ENCODE peak calls at places on chromosomes 1 and 21, in six cellular contexts. One of them, this sample, is unnamed.

GRCh38 chr1:98385691-98386090 is 275.8 kb upstream of the SNX7 start:
- DNase-seq in ascending aorta: no peak
- DNase-seq in GM19239: no peak
- DNase-seq in amniotic stem cell: no peak
- DNase-seq in substantia nigra: no peak
- DNase-seq in activated CD4-positive, alpha-beta T cell treated with anti-CD3 and anti-CD28 coated beads for 4 hours: no peak
- DNase-seq in this sample: no peak

GRCh38 chr1:226778657-226779058 is 39.6 kb upstream of the ITPKB start:
- DNase-seq in ascending aorta: no peak
- DNase-seq in GM19239: no peak
- DNase-seq in amniotic stem cell: peak; percentile 39
- DNase-seq in substantia nigra: no peak
- DNase-seq in activated CD4-positive, alpha-beta T cell treated with anti-CD3 and anti-CD28 coated beads for 4 hours: no peak
- DNase-seq in this sample: peak; percentile 49

GRCh38 chr1:209104646-209105045 is 478.9 kb upstream of the CAMK1G start:
- DNase-seq in ascending aorta: no peak
- DNase-seq in GM19239: no peak
- DNase-seq in amniotic stem cell: no peak
- DNase-seq in substantia nigra: no peak
- DNase-seq in activated CD4-positive, alpha-beta T cell treated with anti-CD3 and anti-CD28 coated beads for 4 hours: no peak
- DNase-seq in this sample: no peak

GRCh38 chr1:160115545-160116276 is at the start of gene ATP1A2:
- DNase-seq in ascending aorta: no peak
- DNase-seq in GM19239: no peak
- DNase-seq in amniotic stem cell: no peak
- DNase-seq in substantia nigra: peak; percentile 45
- DNase-seq in activated CD4-positive, alpha-beta T cell treated with anti-CD3 and anti-CD28 coated beads for 4 hours: no peak
- DNase-seq in this sample: no peak

GRCh38 chr1:218942421-218942820 is 231.3 kb upstream of the LYPLAL1 start:
- DNase-seq in ascending aorta: no peak
- DNase-seq in GM19239: no peak
- DNase-seq in amniotic stem cell: no peak
- DNase-seq in substantia nigra: no peak
- DNase-seq in activated CD4-positive, alpha-beta T cell treated with anti-CD3 and anti-CD28 coated beads for 4 hours: no peak
- DNase-seq in this sample: no peak

GRCh38 chr1:15584489-15585363 is at the start of gene AGMAT:
- DNase-seq in ascending aorta: no peak
- DNase-seq in GM19239: peak; percentile 65
- DNase-seq in amniotic stem cell: no peak
- DNase-seq in substantia nigra: no peak
- DNase-seq in activated CD4-positive, alpha-beta T cell treated with anti-CD3 and anti-CD28 coated beads for 4 hours: peak; percentile 68
- DNase-seq in this sample: no peak

GRCh38 chr1:207818971-207819451 is 67.2 kb downstream of the CD46 start:
- DNase-seq in ascending aorta: no peak
- DNase-seq in GM19239: no peak
- DNase-seq in amniotic stem cell: peak; percentile 33
- DNase-seq in substantia nigra: peak; percentile 51
- DNase-seq in activated CD4-positive, alpha-beta T cell treated with anti-CD3 and anti-CD28 coated beads for 4 hours: no peak
- DNase-seq in this sample: no peak

GRCh38 chr1:22646359-22646758 is 2.9 kb downstream of the C1QC start:
- DNase-seq in ascending aorta: no peak
- DNase-seq in GM19239: no peak
- DNase-seq in amniotic stem cell: no peak
- DNase-seq in substantia nigra: no peak
- DNase-seq in activated CD4-positive, alpha-beta T cell treated with anti-CD3 and anti-CD28 coated beads for 4 hours: no peak
- DNase-seq in this sample: no peak

GRCh38 chr1:94382163-94382562 is 36.0 kb upstream of the ABCD3 start:
- DNase-seq in ascending aorta: no peak
- DNase-seq in GM19239: no peak
- DNase-seq in amniotic stem cell: no peak
- DNase-seq in substantia nigra: no peak
- DNase-seq in activated CD4-positive, alpha-beta T cell treated with anti-CD3 and anti-CD28 coated beads for 4 hours: no peak
- DNase-seq in this sample: no peak

GRCh38 chr1:39116868-39117728 is 87.4 kb upstream of the MACF1 start:
- DNase-seq in ascending aorta: no peak
- DNase-seq in GM19239: no peak
- DNase-seq in amniotic stem cell: no peak
- DNase-seq in substantia nigra: no peak
- DNase-seq in activated CD4-positive, alpha-beta T cell treated with anti-CD3 and anti-CD28 coated beads for 4 hours: no peak
- DNase-seq in this sample: no peak

GRCh38 chr1:31244326-31244725 is 4.6 kb upstream of the NKAIN1 start:
- DNase-seq in ascending aorta: no peak
- DNase-seq in GM19239: no peak
- DNase-seq in amniotic stem cell: no peak
- DNase-seq in substantia nigra: no peak
- DNase-seq in activated CD4-positive, alpha-beta T cell treated with anti-CD3 and anti-CD28 coated beads for 4 hours: no peak
- DNase-seq in this sample: no peak

GRCh38 chr1:212507361-212507760 is 74.6 kb downstream of the NENF start:
- DNase-seq in ascending aorta: no peak
- DNase-seq in GM19239: no peak
- DNase-seq in amniotic stem cell: no peak
- DNase-seq in substantia nigra: no peak
- DNase-seq in activated CD4-positive, alpha-beta T cell treated with anti-CD3 and anti-CD28 coated beads for 4 hours: no peak
- DNase-seq in this sample: no peak

GRCh38 chr1:214414691-214415090 is 133.7 kb downstream of the SMYD2 start:
- DNase-seq in ascending aorta: no peak
- DNase-seq in GM19239: no peak
- DNase-seq in amniotic stem cell: no peak
- DNase-seq in substantia nigra: no peak
- DNase-seq in activated CD4-positive, alpha-beta T cell treated with anti-CD3 and anti-CD28 coated beads for 4 hours: no peak
- DNase-seq in this sample: no peak

GRCh38 chr1:199084293-199084692 is 445.5 kb downstream of the PTPRC start:
- DNase-seq in ascending aorta: no peak
- DNase-seq in GM19239: no peak
- DNase-seq in amniotic stem cell: no peak
- DNase-seq in substantia nigra: no peak
- DNase-seq in activated CD4-positive, alpha-beta T cell treated with anti-CD3 and anti-CD28 coated beads for 4 hours: no peak
- DNase-seq in this sample: no peak

GRCh38 chr1:151815716-151816327 is 10.6 kb upstream of the LINGO4 start:
- DNase-seq in ascending aorta: no peak
- DNase-seq in GM19239: no peak
- DNase-seq in amniotic stem cell: no peak
- DNase-seq in substantia nigra: no peak
- DNase-seq in activated CD4-positive, alpha-beta T cell treated with anti-CD3 and anti-CD28 coated beads for 4 hours: no peak
- DNase-seq in this sample: no peak

GRCh38 chr1:19257178-19257914 is 5.7 kb downstream of the MRTO4 start:
- DNase-seq in ascending aorta: no peak
- DNase-seq in GM19239: no peak
- DNase-seq in amniotic stem cell: no peak
- DNase-seq in substantia nigra: no peak
- DNase-seq in activated CD4-positive, alpha-beta T cell treated with anti-CD3 and anti-CD28 coated beads for 4 hours: no peak
- DNase-seq in this sample: no peak

GRCh38 chr1:193408782-193409293 is 222.4 kb upstream of the B3GALT2 start:
- DNase-seq in ascending aorta: no peak
- DNase-seq in GM19239: no peak
- DNase-seq in amniotic stem cell: peak; percentile 63
- DNase-seq in substantia nigra: no peak
- DNase-seq in activated CD4-positive, alpha-beta T cell treated with anti-CD3 and anti-CD28 coated beads for 4 hours: peak; percentile 15
- DNase-seq in this sample: no peak

GRCh38 chr1:77900687-77901293 is 12.4 kb downstream of the NEXN start:
- DNase-seq in ascending aorta: no peak
- DNase-seq in GM19239: no peak
- DNase-seq in amniotic stem cell: no peak
- DNase-seq in substantia nigra: no peak
- DNase-seq in activated CD4-positive, alpha-beta T cell treated with anti-CD3 and anti-CD28 coated beads for 4 hours: no peak
- DNase-seq in this sample: peak; percentile 70

GRCh38 chr1:92934395-92935378 is 26.6 kb downstream of the DIPK1A start:
- DNase-seq in ascending aorta: no peak
- DNase-seq in GM19239: no peak
- DNase-seq in amniotic stem cell: no peak
- DNase-seq in substantia nigra: peak; percentile 34
- DNase-seq in activated CD4-positive, alpha-beta T cell treated with anti-CD3 and anti-CD28 coated beads for 4 hours: no peak
- DNase-seq in this sample: peak; percentile 91

GRCh38 chr1:229363723-229364122 is 20.9 kb upstream of the CCSAP start:
- DNase-seq in ascending aorta: no peak
- DNase-seq in GM19239: no peak
- DNase-seq in amniotic stem cell: no peak
- DNase-seq in substantia nigra: no peak
- DNase-seq in activated CD4-positive, alpha-beta T cell treated with anti-CD3 and anti-CD28 coated beads for 4 hours: no peak
- DNase-seq in this sample: no peak

GRCh38 chr1:174367892-174368291 is 79.9 kb upstream of the GPR52 start:
- DNase-seq in ascending aorta: no peak
- DNase-seq in GM19239: no peak
- DNase-seq in amniotic stem cell: no peak
- DNase-seq in substantia nigra: no peak
- DNase-seq in activated CD4-positive, alpha-beta T cell treated with anti-CD3 and anti-CD28 coated beads for 4 hours: no peak
- DNase-seq in this sample: no peak

GRCh38 chr1:50929376-50929958 is 30.6 kb downstream of the FAF1 start:
- DNase-seq in ascending aorta: no peak
- DNase-seq in GM19239: no peak
- DNase-seq in amniotic stem cell: no peak
- DNase-seq in substantia nigra: no peak
- DNase-seq in activated CD4-positive, alpha-beta T cell treated with anti-CD3 and anti-CD28 coated beads for 4 hours: no peak
- DNase-seq in this sample: peak; percentile 34

GRCh38 chr1:36776949-36777348 is 257.4 kb downstream of the GRIK3 start:
- DNase-seq in ascending aorta: no peak
- DNase-seq in GM19239: no peak
- DNase-seq in amniotic stem cell: no peak
- DNase-seq in substantia nigra: no peak
- DNase-seq in activated CD4-positive, alpha-beta T cell treated with anti-CD3 and anti-CD28 coated beads for 4 hours: no peak
- DNase-seq in this sample: no peak

GRCh38 chr1:97247196-97247595 is 525.6 kb downstream of the PTBP2 start:
- DNase-seq in ascending aorta: no peak
- DNase-seq in GM19239: no peak
- DNase-seq in amniotic stem cell: no peak
- DNase-seq in substantia nigra: no peak
- DNase-seq in activated CD4-positive, alpha-beta T cell treated with anti-CD3 and anti-CD28 coated beads for 4 hours: no peak
- DNase-seq in this sample: peak; percentile 51

GRCh38 chr1:220149742-220150141 is 55.8 kb downstream of the IARS2 start:
- DNase-seq in ascending aorta: no peak
- DNase-seq in GM19239: no peak
- DNase-seq in amniotic stem cell: no peak
- DNase-seq in substantia nigra: no peak
- DNase-seq in activated CD4-positive, alpha-beta T cell treated with anti-CD3 and anti-CD28 coated beads for 4 hours: no peak
- DNase-seq in this sample: no peak

GRCh38 chr1:236507022-236507700 is 16.6 kb upstream of the LGALS8 start:
- DNase-seq in ascending aorta: no peak
- DNase-seq in GM19239: no peak
- DNase-seq in amniotic stem cell: peak; percentile 26
- DNase-seq in substantia nigra: no peak
- DNase-seq in activated CD4-positive, alpha-beta T cell treated with anti-CD3 and anti-CD28 coated beads for 4 hours: no peak
- DNase-seq in this sample: no peak

GRCh38 chr1:77831976-77832695 is 52.7 kb downstream of the MIGA1 start:
- DNase-seq in ascending aorta: no peak
- DNase-seq in GM19239: no peak
- DNase-seq in amniotic stem cell: peak; percentile 87
- DNase-seq in substantia nigra: no peak
- DNase-seq in activated CD4-positive, alpha-beta T cell treated with anti-CD3 and anti-CD28 coated beads for 4 hours: no peak
- DNase-seq in this sample: peak; percentile 50

GRCh38 chr21:32370971-32371766 is 21.6 kb downstream of the URB1 start:
- DNase-seq in ascending aorta: no peak
- DNase-seq in GM19239: no peak
- DNase-seq in amniotic stem cell: no peak
- DNase-seq in substantia nigra: no peak
- DNase-seq in activated CD4-positive, alpha-beta T cell treated with anti-CD3 and anti-CD28 coated beads for 4 hours: no peak
- DNase-seq in this sample: no peak

GRCh38 chr1:36482724-36483388 is at the start of gene CSF3R:
- DNase-seq in ascending aorta: no peak
- DNase-seq in GM19239: no peak
- DNase-seq in amniotic stem cell: no peak
- DNase-seq in substantia nigra: no peak
- DNase-seq in activated CD4-positive, alpha-beta T cell treated with anti-CD3 and anti-CD28 coated beads for 4 hours: no peak
- DNase-seq in this sample: no peak

GRCh38 chr1:42700006-42700405 is 17.8 kb downstream of the YBX1 start:
- DNase-seq in ascending aorta: no peak
- DNase-seq in GM19239: no peak
- DNase-seq in amniotic stem cell: no peak
- DNase-seq in substantia nigra: no peak
- DNase-seq in activated CD4-positive, alpha-beta T cell treated with anti-CD3 and anti-CD28 coated beads for 4 hours: no peak
- DNase-seq in this sample: no peak

GRCh38 chr1:222071313-222071886 is 329.5 kb upstream of the DUSP10 start:
- DNase-seq in ascending aorta: no peak
- DNase-seq in GM19239: no peak
- DNase-seq in amniotic stem cell: no peak
- DNase-seq in substantia nigra: no peak
- DNase-seq in activated CD4-positive, alpha-beta T cell treated with anti-CD3 and anti-CD28 coated beads for 4 hours: no peak
- DNase-seq in this sample: no peak

GRCh38 chr1:201310986-201311355 is 27.7 kb downstream of the PKP1 start:
- DNase-seq in ascending aorta: no peak
- DNase-seq in GM19239: no peak
- DNase-seq in amniotic stem cell: no peak
- DNase-seq in substantia nigra: no peak
- DNase-seq in activated CD4-positive, alpha-beta T cell treated with anti-CD3 and anti-CD28 coated beads for 4 hours: no peak
- DNase-seq in this sample: no peak